ENCODE peak calls at places on chromosomes 3 and 15, in nine cellular contexts. One of them, this sample, is unnamed.

GRCh38 chr3:52190294-52190841 is 7.6 kb upstream of the ALAS1 start:
- DNase-seq in transverse colon: no peak
- DNase-seq in cardiac muscle cell: peak
- DNase-seq in GM10248: no peak
- DNase-seq in spleen: peak
- DNase-seq in upper lobe of right lung: no peak
- DNase-seq in lung: peak
- DNase-seq in AG09319: peak
- DNase-seq in mammary epithelial cell: no peak
- DNase-seq in this sample: no peak

GRCh38 chr15:47998523-47999113 is 122.2 kb upstream of the SLC24A5 start:
- DNase-seq in upper lobe of right lung: peak
- DNase-seq in cardiac muscle cell: no peak
- DNase-seq in AG09319: no peak
- DNase-seq in mammary epithelial cell: no peak
- DNase-seq in GM10248: no peak
- DNase-seq in transverse colon: no peak
- DNase-seq in lung: peak
- DNase-seq in spleen: no peak
- DNase-seq in this sample: no peak

GRCh38 chr3:114706591-114707224 is 412.9 kb downstream of the TIGIT start:
- DNase-seq in cardiac muscle cell: peak
- DNase-seq in upper lobe of right lung: no peak
- DNase-seq in mammary epithelial cell: peak
- DNase-seq in spleen: no peak
- DNase-seq in AG09319: peak
- DNase-seq in transverse colon: no peak
- DNase-seq in lung: no peak
- DNase-seq in GM10248: peak
- DNase-seq in this sample: no peak

GRCh38 chr3:129992781-129993180 is 18.3 kb downstream of the TRH start:
- DNase-seq in spleen: no peak
- DNase-seq in cardiac muscle cell: peak
- DNase-seq in upper lobe of right lung: peak
- DNase-seq in mammary epithelial cell: no peak
- DNase-seq in lung: no peak
- DNase-seq in GM10248: no peak
- DNase-seq in transverse colon: no peak
- DNase-seq in AG09319: no peak
- DNase-seq in this sample: no peak

GRCh38 chr3:65953301-65953812 is 85.4 kb downstream of the MAGI1 start:
- DNase-seq in upper lobe of right lung: peak
- DNase-seq in AG09319: no peak
- DNase-seq in spleen: no peak
- DNase-seq in GM10248: no peak
- DNase-seq in cardiac muscle cell: peak
- DNase-seq in transverse colon: peak
- DNase-seq in mammary epithelial cell: peak
- DNase-seq in lung: peak
- DNase-seq in this sample: no peak

GRCh38 chr3:161284989-161285388 is 63.9 kb downstream of the NMD3 start:
- DNase-seq in lung: no peak
- DNase-seq in cardiac muscle cell: no peak
- DNase-seq in GM10248: no peak
- DNase-seq in AG09319: peak
- DNase-seq in mammary epithelial cell: peak
- DNase-seq in upper lobe of right lung: no peak
- DNase-seq in transverse colon: no peak
- DNase-seq in spleen: no peak
- DNase-seq in this sample: no peak

GRCh38 chr15:96421211-96421610 is 90.7 kb downstream of the NR2F2 start:
- DNase-seq in mammary epithelial cell: peak
- DNase-seq in lung: no peak
- DNase-seq in AG09319: no peak
- DNase-seq in upper lobe of right lung: no peak
- DNase-seq in transverse colon: no peak
- DNase-seq in spleen: no peak
- DNase-seq in cardiac muscle cell: no peak
- DNase-seq in GM10248: no peak
- DNase-seq in this sample: no peak

GRCh38 chr3:126313166-126313565 is 44.0 kb downstream of the KLF15 start:
- DNase-seq in lung: no peak
- DNase-seq in upper lobe of right lung: no peak
- DNase-seq in AG09319: no peak
- DNase-seq in cardiac muscle cell: no peak
- DNase-seq in mammary epithelial cell: no peak
- DNase-seq in spleen: no peak
- DNase-seq in transverse colon: no peak
- DNase-seq in GM10248: no peak
- DNase-seq in this sample: no peak

GRCh38 chr15:75811616-75812015 is 31.6 kb upstream of the UBE2Q2 start:
- DNase-seq in lung: no peak
- DNase-seq in GM10248: no peak
- DNase-seq in mammary epithelial cell: no peak
- DNase-seq in upper lobe of right lung: no peak
- DNase-seq in AG09319: no peak
- DNase-seq in transverse colon: no peak
- DNase-seq in spleen: no peak
- DNase-seq in cardiac muscle cell: no peak
- DNase-seq in this sample: no peak

GRCh38 chr15:75814794-75815193 is 28.5 kb upstream of the UBE2Q2 start:
- DNase-seq in upper lobe of right lung: no peak
- DNase-seq in transverse colon: no peak
- DNase-seq in lung: no peak
- DNase-seq in spleen: no peak
- DNase-seq in AG09319: no peak
- DNase-seq in GM10248: no peak
- DNase-seq in mammary epithelial cell: no peak
- DNase-seq in cardiac muscle cell: no peak
- DNase-seq in this sample: no peak

GRCh38 chr15:75810874-75811498 is 32.3 kb upstream of the UBE2Q2 start:
- DNase-seq in transverse colon: no peak
- DNase-seq in upper lobe of right lung: no peak
- DNase-seq in spleen: no peak
- DNase-seq in AG09319: no peak
- DNase-seq in cardiac muscle cell: no peak
- DNase-seq in mammary epithelial cell: peak
- DNase-seq in lung: no peak
- DNase-seq in GM10248: no peak
- DNase-seq in this sample: no peak

GRCh38 chr15:75808563-75808962 is 34.7 kb upstream of the UBE2Q2 start:
- DNase-seq in transverse colon: no peak
- DNase-seq in mammary epithelial cell: no peak
- DNase-seq in cardiac muscle cell: no peak
- DNase-seq in AG09319: no peak
- DNase-seq in upper lobe of right lung: no peak
- DNase-seq in lung: no peak
- DNase-seq in spleen: no peak
- DNase-seq in GM10248: no peak
- DNase-seq in this sample: no peak

DNA sequence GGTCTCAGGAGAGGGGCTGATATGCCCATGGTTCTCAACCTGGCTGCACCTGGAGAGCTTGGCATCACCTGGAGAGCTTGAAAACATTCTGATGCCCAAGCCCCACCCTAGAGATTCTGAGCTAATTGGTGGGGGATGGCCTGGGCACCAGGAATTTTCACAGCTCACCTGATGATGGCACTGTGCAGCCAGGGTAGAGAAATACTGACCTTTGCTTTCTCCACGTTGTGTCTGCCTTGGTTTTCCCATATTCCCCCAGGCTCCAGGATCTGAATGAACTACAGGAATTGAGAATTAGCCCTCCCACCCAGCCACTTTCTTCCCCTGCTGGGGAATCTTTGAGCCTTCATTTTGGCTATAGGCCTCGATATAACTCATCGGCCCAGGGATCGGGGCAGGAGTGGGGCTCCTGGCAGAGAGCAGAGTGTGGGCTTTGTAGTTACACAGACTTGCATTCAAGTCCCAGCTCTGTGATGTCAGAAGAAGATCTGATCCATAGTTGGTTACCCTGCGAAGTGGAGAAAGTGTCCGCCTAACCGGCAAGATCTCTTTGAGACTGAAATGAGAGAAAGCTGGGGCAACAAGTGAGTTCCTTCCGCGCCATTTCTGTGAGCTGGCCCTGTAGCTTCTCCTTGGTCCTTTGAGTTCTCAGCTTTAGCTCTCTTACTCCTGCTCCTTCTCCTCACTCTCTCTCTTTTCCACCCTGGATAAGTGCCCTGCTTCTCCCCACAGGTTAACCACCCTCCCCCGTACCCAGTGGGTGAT is 33.1 kb upstream of the UBE2Q2 start:
- DNase-seq in AG09319: no peak
- DNase-seq in lung: no peak
- DNase-seq in GM10248: peak
- DNase-seq in upper lobe of right lung: no peak
- DNase-seq in spleen: no peak
- DNase-seq in transverse colon: peak
- DNase-seq in cardiac muscle cell: peak
- DNase-seq in mammary epithelial cell: peak
- DNase-seq in this sample: no peak
- TF ChIP-seq CTCF in AG09319: peak
- TF ChIP-seq CTCF in lung: peak
- TF ChIP-seq CTCF in GM10248: peak
- TF ChIP-seq CTCF in upper lobe of right lung: peak
- TF ChIP-seq CTCF in spleen: no peak
- TF ChIP-seq CTCF in transverse colon: peak
- TF ChIP-seq CTCF in cardiac muscle cell: peak
- TF ChIP-seq CTCF in mammary epithelial cell: peak
- TF ChIP-seq CTCF in this sample: peak

DNA sequence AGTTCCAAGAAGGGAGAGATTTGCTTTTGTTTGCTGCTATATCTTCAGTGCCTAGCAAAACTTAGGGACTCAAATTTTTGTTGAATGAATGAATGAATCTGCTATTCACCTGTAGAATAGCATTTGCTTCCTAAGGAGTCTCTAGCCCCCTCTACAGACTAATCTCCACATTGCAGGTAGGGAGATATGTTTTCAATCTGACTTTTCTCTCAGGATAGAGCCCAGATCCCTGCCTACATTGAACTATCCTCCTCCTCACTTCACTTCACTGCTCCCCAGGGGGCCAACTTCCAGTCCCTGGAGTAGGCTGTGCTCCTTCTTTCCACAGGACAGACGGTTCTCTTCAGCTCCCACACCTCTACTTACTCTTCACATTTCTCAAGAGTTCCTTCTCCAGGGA is 81.9 kb upstream of the PTX3 start:
- DNase-seq in cardiac muscle cell: peak
- DNase-seq in upper lobe of right lung: no peak
- DNase-seq in AG09319: no peak
- DNase-seq in mammary epithelial cell: no peak
- DNase-seq in spleen: no peak
- DNase-seq in transverse colon: no peak
- DNase-seq in GM10248: peak
- DNase-seq in lung: no peak
- DNase-seq in this sample: no peak
- TF ChIP-seq CTCF in cardiac muscle cell: peak
- TF ChIP-seq CTCF in upper lobe of right lung: no peak
- TF ChIP-seq CTCF in AG09319: peak
- TF ChIP-seq CTCF in mammary epithelial cell: peak
- TF ChIP-seq CTCF in spleen: no peak
- TF ChIP-seq CTCF in transverse colon: no peak
- TF ChIP-seq CTCF in GM10248: peak
- TF ChIP-seq CTCF in lung: no peak
- TF ChIP-seq CTCF in this sample: peak

GRCh38 chr3:127342735-127343134 is 54.9 kb upstream of the PRR20G start:
- DNase-seq in lung: peak
- DNase-seq in spleen: no peak
- DNase-seq in cardiac muscle cell: no peak
- DNase-seq in AG09319: no peak
- DNase-seq in GM10248: no peak
- DNase-seq in mammary epithelial cell: no peak
- DNase-seq in transverse colon: no peak
- DNase-seq in upper lobe of right lung: no peak
- DNase-seq in this sample: no peak
- TF ChIP-seq CTCF in lung: no peak
- TF ChIP-seq CTCF in spleen: no peak
- TF ChIP-seq CTCF in cardiac muscle cell: no peak
- TF ChIP-seq CTCF in AG09319: no peak
- TF ChIP-seq CTCF in GM10248: no peak
- TF ChIP-seq CTCF in mammary epithelial cell: no peak
- TF ChIP-seq CTCF in transverse colon: no peak
- TF ChIP-seq CTCF in upper lobe of right lung: peak
- TF ChIP-seq CTCF in this sample: no peak

GRCh38 chr3:115989927-115990326 is 366.6 kb downstream of the GAP43 start:
- DNase-seq in upper lobe of right lung: no peak
- DNase-seq in lung: no peak
- DNase-seq in cardiac muscle cell: no peak
- DNase-seq in AG09319: no peak
- DNase-seq in transverse colon: no peak
- DNase-seq in spleen: no peak
- DNase-seq in GM10248: no peak
- DNase-seq in mammary epithelial cell: peak
- DNase-seq in this sample: no peak

GRCh38 chr3:115982629-115983028 is 359.3 kb downstream of the GAP43 start:
- DNase-seq in lung: no peak
- DNase-seq in GM10248: no peak
- DNase-seq in mammary epithelial cell: no peak
- DNase-seq in AG09319: no peak
- DNase-seq in spleen: no peak
- DNase-seq in upper lobe of right lung: no peak
- DNase-seq in cardiac muscle cell: no peak
- DNase-seq in transverse colon: no peak
- DNase-seq in this sample: no peak

GRCh38 chr3:115990669-115991068 is 367.4 kb downstream of the GAP43 start:
- DNase-seq in transverse colon: no peak
- DNase-seq in upper lobe of right lung: no peak
- DNase-seq in mammary epithelial cell: no peak
- DNase-seq in GM10248: no peak
- DNase-seq in AG09319: no peak
- DNase-seq in lung: no peak
- DNase-seq in spleen: no peak
- DNase-seq in cardiac muscle cell: no peak
- DNase-seq in this sample: no peak

GRCh38 chr3:115982121-115982520 is 358.8 kb downstream of the GAP43 start:
- DNase-seq in lung: no peak
- DNase-seq in transverse colon: no peak
- DNase-seq in spleen: no peak
- DNase-seq in upper lobe of right lung: no peak
- DNase-seq in mammary epithelial cell: no peak
- DNase-seq in cardiac muscle cell: no peak
- DNase-seq in AG09319: no peak
- DNase-seq in GM10248: no peak
- DNase-seq in this sample: no peak

DNA sequence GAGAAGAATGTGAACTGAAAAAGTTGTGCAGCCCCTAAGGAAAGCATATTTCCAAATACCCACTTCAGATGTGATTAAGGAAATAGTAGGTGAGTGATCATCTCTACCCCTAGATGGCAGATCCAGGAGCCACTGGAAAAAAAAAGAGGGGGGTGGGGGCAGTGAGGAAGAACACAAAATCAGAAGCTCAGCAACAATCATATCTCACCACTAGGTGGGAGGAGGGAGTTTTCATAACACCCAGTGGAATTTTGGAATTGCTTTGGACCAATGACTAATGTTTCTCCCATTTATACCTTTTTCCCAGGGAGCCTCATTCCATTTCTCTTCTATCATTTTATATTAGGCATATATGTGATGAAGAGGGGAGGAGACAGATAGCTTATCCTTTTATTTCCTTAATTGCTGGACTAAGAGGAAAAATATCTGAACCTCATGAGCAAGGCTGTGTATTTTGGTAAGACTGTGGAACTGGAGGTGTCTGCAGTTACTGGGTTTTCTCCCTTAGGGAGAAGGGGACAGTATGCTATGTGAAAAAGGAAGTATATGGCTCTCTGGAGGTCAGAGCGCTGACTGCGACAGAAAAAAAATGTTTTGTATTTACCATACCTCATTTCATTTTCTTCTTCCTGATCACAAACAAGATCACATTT is 363.4 kb downstream of the GAP43 start:
- DNase-seq in transverse colon: no peak
- DNase-seq in AG09319: no peak
- DNase-seq in lung: no peak
- DNase-seq in spleen: no peak
- DNase-seq in cardiac muscle cell: peak
- DNase-seq in upper lobe of right lung: no peak
- DNase-seq in GM10248: no peak
- DNase-seq in mammary epithelial cell: peak
- DNase-seq in this sample: no peak
- TF ChIP-seq CTCF in transverse colon: no peak
- TF ChIP-seq CTCF in AG09319: peak
- TF ChIP-seq CTCF in lung: no peak
- TF ChIP-seq CTCF in spleen: no peak
- TF ChIP-seq CTCF in cardiac muscle cell: peak
- TF ChIP-seq CTCF in upper lobe of right lung: no peak
- TF ChIP-seq CTCF in GM10248: no peak
- TF ChIP-seq CTCF in mammary epithelial cell: peak
- TF ChIP-seq CTCF in this sample: peak

This sample was measured in chondrocyte.